ENCODE peak calls at places on chromosomes 13 and 19, in six cellular contexts. S, Q, P, I, L and V are unnamed samples.

GRCh38 chr19:51090471-51090870 is 7.8 kb upstream of the KLK14 start:
- DNase-seq in S (no peak), L (no peak), I (no peak), Q (no peak), P (no peak), V (no peak)

GRCh38 chr13:48976677-48977625 is 1.2 kb downstream of the FNDC3A start:
- DNase-seq in Q (peak; percentile 40), I (no peak), L (peak; percentile 68), P (no peak), S (no peak), V (no peak)

GRCh38 chr19:47663911-47664771 is 49.1 kb upstream of the EHD2 start:
- DNase-seq in P (no peak), Q (peak; percentile 65), S (no peak), I (peak; percentile 95), L (peak; percentile 91), V (no peak)

GRCh38 chr19:281992-282391 is 9.2 kb downstream of the PLPP2 start:
- DNase-seq in P (no peak), L (no peak), Q (no peak), S (no peak), I (no peak), V (no peak)

GRCh38 chr19:54035215-54036178 is 28.2 kb downstream of the VSTM1 start:
- DNase-seq in P (no peak), S (no peak), Q (no peak), L (peak; percentile 49), I (no peak), V (no peak)

GRCh38 chr19:51891193-51891747 is 3.5 kb upstream of the ZNF577 start:
- DNase-seq in I (no peak), L (no peak), P (no peak), Q (no peak), S (no peak), V (no peak)

GRCh38 chr13:52348081-52348480 is 57.9 kb downstream of the THSD1 start:
- DNase-seq in P (no peak), S (no peak), I (no peak), L (peak; percentile 96), Q (no peak), V (no peak)

GRCh38 chr13:74134226-74134776 is at the start of gene KLF12:
- DNase-seq in S (peak; percentile 85), I (peak; percentile 96), L (peak; percentile 79), Q (peak; percentile 70), P (peak; percentile 79), V (no peak)

GRCh38 chr19:29381353-29382203 is 144.2 kb upstream of the VSTM2B start:
- DNase-seq in I (peak; percentile 21), Q (no peak), S (no peak), L (no peak), P (no peak), V (no peak)

GRCh38 chr13:71115301-71115700 is 751.7 kb downstream of the DACH1 start:
- DNase-seq in Q (no peak), L (no peak), I (no peak), P (no peak), S (no peak), V (no peak)

GRCh38 chr13:22454586-22454985 is 726.2 kb upstream of the SGCG start:
- DNase-seq in I (no peak), L (peak; percentile 2), Q (no peak), S (no peak), P (no peak), V (no peak)

GRCh38 chr19:8252922-8253589 is 43.9 kb downstream of the CERS4 start:
- DNase-seq in I (peak; percentile 89), L (peak; percentile 47), S (peak; percentile 79), Q (peak; percentile 93), P (peak; percentile 55), V (peak; percentile 92)

GRCh38 chr19:52188822-52189744 is 769 bp upstream of the PPP2R1A start:
- DNase-seq in I (peak; percentile 93), P (peak; percentile 99), Q (no peak), S (peak; percentile 95), L (no peak), V (no peak)

GRCh38 chr19:35767288-35768081 is 7.9 kb upstream of the ARHGAP33 start:
- DNase-seq in L (peak; percentile 42), S (no peak), P (no peak), I (no peak), Q (no peak), V (no peak)